ENCODE peak calls at places on chromosomes 11 and 22, in seven cellular contexts. One of them, this sample, is unnamed.

GRCh38 chr11:96194571-96194970 is 148.4 kb downstream of the MAML2 start:
- DNase-seq in fibroblast of pulmonary artery: no peak
- DNase-seq in fibroblast of lung: no peak
- DNase-seq in endothelial cell of umbilical vein: no peak
- DNase-seq in left ventricle myocardium inferior: no peak
- DNase-seq in NT2/D1: no peak
- DNase-seq in trophoblast cell: no peak
- DNase-seq in this sample: no peak

GRCh38 chr11:85791326-85791990 is 19.5 kb downstream of the SYTL2 start:
- DNase-seq in trophoblast cell: no peak
- DNase-seq in NT2/D1: no peak
- DNase-seq in left ventricle myocardium inferior: no peak
- DNase-seq in endothelial cell of umbilical vein: no peak
- DNase-seq in fibroblast of lung: peak
- DNase-seq in fibroblast of pulmonary artery: no peak
- DNase-seq in this sample: no peak

GRCh38 chr11:36095716-36096115 is 151.9 kb downstream of the LDLRAD3 start:
- DNase-seq in NT2/D1: no peak
- DNase-seq in fibroblast of pulmonary artery: no peak
- DNase-seq in endothelial cell of umbilical vein: no peak
- DNase-seq in left ventricle myocardium inferior: no peak
- DNase-seq in trophoblast cell: no peak
- DNase-seq in fibroblast of lung: peak
- DNase-seq in this sample: no peak

GRCh38 chr11:65308281-65308891 is 6.3 kb upstream of the CDC42EP2 start:
- DNase-seq in endothelial cell of umbilical vein: peak
- DNase-seq in trophoblast cell: peak
- DNase-seq in fibroblast of lung: no peak
- DNase-seq in NT2/D1: no peak
- DNase-seq in fibroblast of pulmonary artery: peak
- DNase-seq in left ventricle myocardium inferior: peak
- DNase-seq in this sample: no peak

GRCh38 chr22:30947821-30948454 is 20.6 kb downstream of the MORC2 start:
- DNase-seq in trophoblast cell: peak
- DNase-seq in fibroblast of pulmonary artery: peak
- DNase-seq in fibroblast of lung: peak
- DNase-seq in left ventricle myocardium inferior: no peak
- DNase-seq in NT2/D1: no peak
- DNase-seq in endothelial cell of umbilical vein: peak
- DNase-seq in this sample: peak

GRCh38 chr11:35964846-35965245 is 21.0 kb downstream of the LDLRAD3 start:
- DNase-seq in NT2/D1: no peak
- DNase-seq in trophoblast cell: no peak
- DNase-seq in endothelial cell of umbilical vein: peak
- DNase-seq in fibroblast of lung: no peak
- DNase-seq in fibroblast of pulmonary artery: no peak
- DNase-seq in left ventricle myocardium inferior: no peak
- DNase-seq in this sample: no peak

GRCh38 chr11:88508808-88509581 is 171.5 kb upstream of the CTSC start:
- DNase-seq in trophoblast cell: no peak
- DNase-seq in left ventricle myocardium inferior: peak
- DNase-seq in endothelial cell of umbilical vein: peak
- DNase-seq in fibroblast of pulmonary artery: peak
- DNase-seq in fibroblast of lung: peak
- DNase-seq in NT2/D1: no peak
- DNase-seq in this sample: no peak

GRCh38 chr11:71946144-71946571 is 17.3 kb downstream of the RNF121 start:
- DNase-seq in endothelial cell of umbilical vein: peak
- DNase-seq in fibroblast of lung: peak
- DNase-seq in trophoblast cell: peak
- DNase-seq in fibroblast of pulmonary artery: peak
- DNase-seq in left ventricle myocardium inferior: no peak
- DNase-seq in NT2/D1: no peak
- DNase-seq in this sample: no peak

GRCh38 chr11:103939694-103940093 is 96.7 kb upstream of the DDI1 start:
- DNase-seq in left ventricle myocardium inferior: no peak
- DNase-seq in fibroblast of pulmonary artery: no peak
- DNase-seq in trophoblast cell: no peak
- DNase-seq in endothelial cell of umbilical vein: no peak
- DNase-seq in NT2/D1: no peak
- DNase-seq in fibroblast of lung: no peak
- DNase-seq in this sample: no peak

GRCh38 chr11:110971110-110971509 is 258.9 kb upstream of the ARHGAP20 start:
- DNase-seq in NT2/D1: no peak
- DNase-seq in endothelial cell of umbilical vein: no peak
- DNase-seq in fibroblast of pulmonary artery: peak
- DNase-seq in trophoblast cell: no peak
- DNase-seq in fibroblast of lung: peak
- DNase-seq in left ventricle myocardium inferior: no peak
- DNase-seq in this sample: no peak

GRCh38 chr11:87926250-87926970 is 248.8 kb downstream of the RAB38 start:
- DNase-seq in trophoblast cell: no peak
- DNase-seq in left ventricle myocardium inferior: no peak
- DNase-seq in fibroblast of pulmonary artery: peak
- DNase-seq in NT2/D1: no peak
- DNase-seq in fibroblast of lung: peak
- DNase-seq in endothelial cell of umbilical vein: no peak
- DNase-seq in this sample: no peak

GRCh38 chr22:38715176-38715764 is 9.5 kb downstream of the GTPBP1 start:
- DNase-seq in trophoblast cell: no peak
- DNase-seq in fibroblast of pulmonary artery: no peak
- DNase-seq in endothelial cell of umbilical vein: no peak
- DNase-seq in fibroblast of lung: no peak
- DNase-seq in left ventricle myocardium inferior: no peak
- DNase-seq in NT2/D1: no peak
- DNase-seq in this sample: no peak

GRCh38 chr11:65187146-65187675 is 5.5 kb downstream of the CAPN1 start:
- DNase-seq in endothelial cell of umbilical vein: no peak
- DNase-seq in NT2/D1: no peak
- DNase-seq in trophoblast cell: peak
- DNase-seq in left ventricle myocardium inferior: no peak
- DNase-seq in fibroblast of pulmonary artery: no peak
- DNase-seq in fibroblast of lung: no peak
- DNase-seq in this sample: no peak

GRCh38 chr11:112024178-112024777 is 930 bp upstream of the DLAT start:
- DNase-seq in fibroblast of pulmonary artery: no peak
- DNase-seq in fibroblast of lung: no peak
- DNase-seq in endothelial cell of umbilical vein: no peak
- DNase-seq in NT2/D1: no peak
- DNase-seq in left ventricle myocardium inferior: no peak
- DNase-seq in trophoblast cell: no peak
- DNase-seq in this sample: peak

GRCh38 chr11:45677811-45678515 is 12.5 kb upstream of the CHST1 start:
- DNase-seq in NT2/D1: no peak
- DNase-seq in endothelial cell of umbilical vein: no peak
- DNase-seq in fibroblast of pulmonary artery: no peak
- DNase-seq in left ventricle myocardium inferior: no peak
- DNase-seq in fibroblast of lung: no peak
- DNase-seq in trophoblast cell: no peak
- DNase-seq in this sample: no peak

GRCh38 chr11:38598413-38598812 is 2000.4 kb upstream of the RAG2 start:
- DNase-seq in endothelial cell of umbilical vein: no peak
- DNase-seq in fibroblast of lung: no peak
- DNase-seq in NT2/D1: no peak
- DNase-seq in fibroblast of pulmonary artery: no peak
- DNase-seq in left ventricle myocardium inferior: no peak
- DNase-seq in trophoblast cell: no peak
- DNase-seq in this sample: no peak

GRCh38 chr22:24952837-24953293 is 349 bp downstream of the KIAA1671 start:
- DNase-seq in trophoblast cell: no peak
- DNase-seq in left ventricle myocardium inferior: peak
- DNase-seq in fibroblast of pulmonary artery: peak
- DNase-seq in fibroblast of lung: peak
- DNase-seq in NT2/D1: no peak
- DNase-seq in endothelial cell of umbilical vein: peak
- DNase-seq in this sample: no peak

GRCh38 chr11:9267680-9268079 is 2.5 kb upstream of the DENND5A start:
- DNase-seq in endothelial cell of umbilical vein: no peak
- DNase-seq in fibroblast of lung: no peak
- DNase-seq in left ventricle myocardium inferior: no peak
- DNase-seq in NT2/D1: no peak
- DNase-seq in trophoblast cell: no peak
- DNase-seq in fibroblast of pulmonary artery: no peak
- DNase-seq in this sample: no peak

GRCh38 chr11:9266926-9267325 is 1.8 kb upstream of the DENND5A start:
- DNase-seq in left ventricle myocardium inferior: no peak
- DNase-seq in NT2/D1: no peak
- DNase-seq in fibroblast of lung: no peak
- DNase-seq in fibroblast of pulmonary artery: no peak
- DNase-seq in endothelial cell of umbilical vein: no peak
- DNase-seq in trophoblast cell: no peak
- DNase-seq in this sample: no peak

GRCh38 chr11:9265211-9266131 is at the start of gene DENND5A:
- DNase-seq in NT2/D1: peak
- DNase-seq in fibroblast of pulmonary artery: peak
- DNase-seq in fibroblast of lung: peak
- DNase-seq in left ventricle myocardium inferior: peak
- DNase-seq in endothelial cell of umbilical vein: peak
- DNase-seq in trophoblast cell: peak
- DNase-seq in this sample: no peak

GRCh38 chr11:9264381-9265210 is 554 bp downstream of the DENND5A start:
- DNase-seq in NT2/D1: no peak
- DNase-seq in endothelial cell of umbilical vein: peak
- DNase-seq in trophoblast cell: peak
- DNase-seq in fibroblast of lung: peak
- DNase-seq in left ventricle myocardium inferior: peak
- DNase-seq in fibroblast of pulmonary artery: peak
- DNase-seq in this sample: no peak

DNA sequence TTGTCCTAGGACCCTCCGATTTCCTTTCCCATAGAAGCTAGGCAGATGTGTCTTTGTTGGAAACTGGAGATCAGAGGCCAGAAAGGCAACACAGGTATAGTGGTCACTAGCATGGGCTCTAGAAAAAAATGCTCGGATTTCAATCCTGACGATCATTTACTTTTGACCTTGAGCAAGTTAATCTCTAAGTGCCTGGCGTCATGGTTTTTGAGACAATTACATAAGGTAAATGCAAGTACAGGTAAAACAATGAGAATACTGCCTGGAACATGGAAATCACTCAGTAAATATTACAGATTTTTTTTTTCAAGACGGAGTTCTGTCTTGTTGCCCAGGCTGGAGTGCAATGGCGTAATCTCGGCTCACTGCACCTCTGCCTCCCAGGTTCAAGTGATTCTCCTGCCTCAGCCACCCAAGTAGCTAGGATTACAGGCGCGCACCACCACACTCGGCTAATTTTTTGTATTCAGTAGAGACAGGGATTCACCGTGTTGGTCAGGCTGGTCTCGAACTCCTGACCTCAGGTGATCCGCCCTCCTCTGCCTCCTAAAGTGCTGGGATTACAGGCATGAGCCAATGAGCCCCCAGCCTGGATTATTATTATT is 1.1 kb upstream of the DENND5A start:
- DNase-seq in fibroblast of lung: no peak
- DNase-seq in endothelial cell of umbilical vein: no peak
- DNase-seq in NT2/D1: no peak
- DNase-seq in trophoblast cell: no peak
- DNase-seq in fibroblast of pulmonary artery: no peak
- DNase-seq in left ventricle myocardium inferior: no peak
- DNase-seq in this sample: no peak
- H3K4me3 ChIP-seq in fibroblast of lung: no peak
- H3K4me3 ChIP-seq in endothelial cell of umbilical vein: no peak
- H3K4me3 ChIP-seq in NT2/D1: no peak
- H3K4me3 ChIP-seq in trophoblast cell: no peak
- H3K4me3 ChIP-seq in fibroblast of pulmonary artery: no peak
- H3K4me3 ChIP-seq in left ventricle myocardium inferior: peak
- H3K4me3 ChIP-seq in this sample: no peak

GRCh38 chr11:114348200-114349191 is 51.8 kb downstream of the C11orf71 start:
- DNase-seq in trophoblast cell: peak
- DNase-seq in endothelial cell of umbilical vein: peak
- DNase-seq in fibroblast of pulmonary artery: peak
- DNase-seq in fibroblast of lung: peak
- DNase-seq in left ventricle myocardium inferior: no peak
- DNase-seq in NT2/D1: peak
- DNase-seq in this sample: peak

GRCh38 chr11:114343493-114343892 is 47.3 kb downstream of the NNMT start:
- DNase-seq in left ventricle myocardium inferior: no peak
- DNase-seq in fibroblast of pulmonary artery: no peak
- DNase-seq in fibroblast of lung: no peak
- DNase-seq in NT2/D1: no peak
- DNase-seq in trophoblast cell: no peak
- DNase-seq in endothelial cell of umbilical vein: no peak
- DNase-seq in this sample: no peak

GRCh38 chr11:114344494-114344893 is 48.3 kb downstream of the NNMT start:
- DNase-seq in fibroblast of lung: no peak
- DNase-seq in left ventricle myocardium inferior: no peak
- DNase-seq in endothelial cell of umbilical vein: no peak
- DNase-seq in fibroblast of pulmonary artery: no peak
- DNase-seq in NT2/D1: no peak
- DNase-seq in trophoblast cell: no peak
- DNase-seq in this sample: no peak

GRCh38 chr11:114345575-114346222 is 49.5 kb downstream of the NNMT start:
- DNase-seq in NT2/D1: no peak
- DNase-seq in fibroblast of pulmonary artery: no peak
- DNase-seq in trophoblast cell: no peak
- DNase-seq in left ventricle myocardium inferior: no peak
- DNase-seq in endothelial cell of umbilical vein: no peak
- DNase-seq in fibroblast of lung: no peak
- DNase-seq in this sample: no peak

DNA sequence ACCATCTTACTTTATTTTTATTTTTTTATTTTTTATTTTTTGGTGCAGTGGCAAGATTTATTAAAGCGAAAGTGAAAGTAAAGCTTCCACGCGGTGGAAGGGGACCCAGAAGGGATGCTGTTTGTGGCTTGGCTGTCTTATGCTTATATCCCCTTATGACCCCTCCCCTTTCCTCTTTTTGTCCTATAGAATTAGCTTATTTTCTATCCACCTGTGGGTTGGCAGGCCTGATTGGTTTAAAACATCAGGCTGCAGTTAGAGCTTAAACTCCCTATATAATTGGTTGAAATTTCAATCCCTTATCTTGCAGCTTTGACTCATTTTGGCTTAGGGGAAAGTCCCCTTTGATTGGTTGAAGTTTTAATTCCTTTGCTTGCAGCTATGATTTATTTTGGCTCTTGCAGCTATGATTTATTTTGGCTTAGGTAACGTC is 50.5 kb downstream of the NNMT start:
- DNase-seq in endothelial cell of umbilical vein: no peak
- DNase-seq in fibroblast of lung: peak
- DNase-seq in left ventricle myocardium inferior: no peak
- DNase-seq in fibroblast of pulmonary artery: no peak
- DNase-seq in trophoblast cell: no peak
- DNase-seq in NT2/D1: no peak
- DNase-seq in this sample: peak
- H3K4me3 ChIP-seq in endothelial cell of umbilical vein: no peak
- H3K4me3 ChIP-seq in fibroblast of lung: no peak
- H3K4me3 ChIP-seq in left ventricle myocardium inferior: peak
- H3K4me3 ChIP-seq in fibroblast of pulmonary artery: no peak
- H3K4me3 ChIP-seq in trophoblast cell: no peak
- H3K4me3 ChIP-seq in NT2/D1: no peak
- H3K4me3 ChIP-seq in this sample: no peak

GRCh38 chr11:66567787-66568123 is 651 bp downstream of the CTSF start:
- DNase-seq in left ventricle myocardium inferior: no peak
- DNase-seq in NT2/D1: no peak
- DNase-seq in endothelial cell of umbilical vein: no peak
- DNase-seq in fibroblast of pulmonary artery: no peak
- DNase-seq in fibroblast of lung: no peak
- DNase-seq in trophoblast cell: no peak
- DNase-seq in this sample: no peak
- H3K4me3 ChIP-seq in left ventricle myocardium inferior: peak
- H3K4me3 ChIP-seq in NT2/D1: no peak
- H3K4me3 ChIP-seq in endothelial cell of umbilical vein: no peak
- H3K4me3 ChIP-seq in fibroblast of pulmonary artery: peak
- H3K4me3 ChIP-seq in fibroblast of lung: no peak
- H3K4me3 ChIP-seq in trophoblast cell: no peak
- H3K4me3 ChIP-seq in this sample: peak

GRCh38 chr22:42639541-42640241 is 710 bp downstream of the ATP5MGL start:
- DNase-seq in NT2/D1: no peak
- DNase-seq in left ventricle myocardium inferior: no peak
- DNase-seq in fibroblast of lung: no peak
- DNase-seq in trophoblast cell: no peak
- DNase-seq in fibroblast of pulmonary artery: no peak
- DNase-seq in endothelial cell of umbilical vein: no peak
- DNase-seq in this sample: no peak
- H3K4me3 ChIP-seq in NT2/D1: no peak
- H3K4me3 ChIP-seq in left ventricle myocardium inferior: no peak
- H3K4me3 ChIP-seq in fibroblast of lung: no peak
- H3K4me3 ChIP-seq in trophoblast cell: no peak
- H3K4me3 ChIP-seq in fibroblast of pulmonary artery: no peak
- H3K4me3 ChIP-seq in endothelial cell of umbilical vein: no peak
- H3K4me3 ChIP-seq in this sample: no peak

This sample was measured in Jurkat, Clone E6-1.